ENCODE peak calls at places on chromosomes 2 and 18, in nine cellular contexts. G is heart left ventricle, B is nephron progenitor cell, D is Calu3, U is mammary epithelial cell, J is tibial artery, N is A673, C is HFFc6, Z is foreskin fibroblast. Q is an unnamed sample.

GRCh38 chr2:101349893-101350662 is 37.2 kb downstream of the CREG2 start:
- DNase-seq in C (peak; percentile 21), U (peak; percentile 57), D (no peak), Z (peak; percentile 45), G (no peak), B (no peak), N (no peak), J (no peak), Q (peak; percentile 8)

GRCh38 chr2:80567991-80568390 is 263.4 kb upstream of the LRRTM1 start:
- DNase-seq in Z (no peak), C (no peak), B (no peak), D (no peak), N (no peak), G (no peak), J (no peak), U (no peak), Q (no peak)

GRCh38 chr2:192030289-192030688 is 164.4 kb downstream of the TMEFF2 start:
- DNase-seq in U (peak; percentile 8), Z (peak; percentile 61), C (no peak), G (no peak), N (no peak), D (no peak), J (no peak), B (no peak), Q (peak; percentile 71)

GRCh38 chr2:134359367-134360081 is 105.7 kb downstream of the MGAT5 start:
- DNase-seq in U (peak; percentile 60), Z (no peak), C (no peak), D (peak; percentile 24), G (no peak), J (no peak), N (no peak), B (no peak), Q (no peak)

GRCh38 chr2:173075056-173075780 is 428 bp upstream of the MAP3K20 start:
- DNase-seq in N (no peak), C (no peak), G (no peak), B (no peak), U (no peak), D (no peak), J (no peak), Z (no peak), Q (no peak)

GRCh38 chr18:48328473-48329205 is 80.5 kb downstream of the ZBTB7C start:
- DNase-seq in C (peak; percentile 29), Z (peak; percentile 41), B (no peak), N (no peak), J (no peak), G (no peak), D (no peak), U (peak; percentile 72), Q (peak; percentile 49)

GRCh38 chr2:214808481-214808931 is 977 bp downstream of the BARD1 start:
- DNase-seq in G (no peak), U (peak; percentile 8), C (no peak), D (no peak), N (no peak), J (no peak), B (no peak), Z (no peak), Q (peak; percentile 40)

GRCh38 chr2:98445167-98445522 is 487 bp downstream of the INPP4A start:
- DNase-seq in Z (no peak), C (no peak), D (no peak), U (peak; percentile 24), J (no peak), B (no peak), G (no peak), N (peak; percentile 37), Q (no peak)

GRCh38 chr2:78532762-78533399 is 492.6 kb upstream of the REG3G start:
- DNase-seq in Z (no peak), D (no peak), N (no peak), U (no peak), B (no peak), J (no peak), G (no peak), C (no peak), Q (no peak)

GRCh38 chr2:101697794-101698418 is 399 bp downstream of the MAP4K4 start:
- DNase-seq in N (no peak), C (no peak), U (no peak), J (no peak), D (no peak), Z (no peak), G (no peak), B (peak; percentile 59), Q (no peak)

GRCh38 chr2:119253114-119253702 is 29.6 kb downstream of the STEAP3 start:
- DNase-seq in Z (peak; percentile 47), D (no peak), U (peak; percentile 66), B (no peak), N (no peak), G (no peak), C (peak; percentile 63), J (no peak), Q (peak; percentile 62)

GRCh38 chr2:157246212-157247067 is 11.1 kb upstream of the GALNT5 start:
- DNase-seq in C (peak; percentile 95), B (no peak), Z (peak; percentile 68), G (no peak), N (peak; percentile 10), D (peak; percentile 57), J (no peak), U (peak; percentile 97), Q (peak; percentile 98)

GRCh38 chr2:205696541-205697441 is 14.5 kb downstream of the NRP2 start:
- DNase-seq in N (no peak), J (no peak), D (no peak), B (no peak), U (no peak), Z (no peak), C (no peak), G (no peak), Q (no peak)

GRCh38 chr2:120780402-120780801 is 44.7 kb downstream of the GLI2 start:
- DNase-seq in N (no peak), D (no peak), G (no peak), B (no peak), Z (no peak), J (no peak), U (no peak), C (no peak), Q (no peak)

GRCh38 chr2:18171191-18172139 is 293.0 kb downstream of the KCNS3 start:
- DNase-seq in U (no peak), N (peak; percentile 63), D (no peak), C (peak; percentile 5), J (no peak), G (no peak), Z (peak; percentile 61), B (no peak), Q (no peak)

GRCh38 chr18:59272971-59273935 is at the start of gene RAX:
- DNase-seq in J (no peak), G (no peak), U (no peak), Z (no peak), D (no peak), N (peak; percentile 92), B (peak; percentile 81), C (no peak), Q (no peak)

GRCh38 chr2:59301466-59302402 is 1060.6 kb upstream of the FANCL start:
- DNase-seq in D (peak; percentile 57), Z (peak; percentile 12), G (peak; percentile 22), N (peak; percentile 86), B (peak; percentile 46), U (peak; percentile 62), C (peak; percentile 3), J (no peak), Q (peak; percentile 72)

GRCh38 chr2:195411219-195411687 is 245.8 kb upstream of the SLC39A10 start:
- DNase-seq in U (peak; percentile 85), Z (peak; percentile 7), D (no peak), J (no peak), C (peak; percentile 87), G (no peak), B (no peak), N (no peak), Q (no peak)

GRCh38 chr18:75364512-75364911 is 63.0 kb downstream of the SMIM21 start:
- DNase-seq in B (no peak), Z (no peak), N (no peak), J (no peak), G (no peak), C (no peak), D (no peak), U (no peak), Q (no peak)

DNA sequence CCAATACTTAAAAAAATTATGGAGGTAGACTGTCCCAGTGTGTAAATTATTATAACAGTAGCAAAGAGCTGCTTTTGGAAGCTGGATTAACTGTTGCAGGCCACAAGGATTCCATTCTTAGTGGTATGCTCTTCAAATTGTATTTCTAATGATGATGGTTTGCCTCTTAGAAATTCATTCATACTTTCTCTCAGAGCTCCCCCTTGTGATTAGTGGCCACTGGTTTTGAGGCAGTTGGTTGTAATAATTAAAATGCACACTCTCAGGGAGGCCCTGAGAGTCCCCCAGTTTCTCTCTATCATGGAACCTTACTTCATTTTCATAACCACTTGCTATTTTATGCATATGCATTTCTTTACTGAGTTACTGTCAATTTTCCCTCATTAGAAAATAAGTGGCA is 122.5 kb downstream of the PLA2R1 start:
- DNase-seq in J (no peak), B (no peak), D (peak; percentile 18), U (no peak), G (no peak), N (peak; percentile 44), C (peak; percentile 27), Z (no peak), Q (no peak)
- TF ChIP-seq CTCF in J (no peak), B (no peak), D (no peak), U (peak; percentile 4), G (no peak), N (peak; percentile 49), C (peak; percentile 56), Z (peak; percentile 44), Q (peak; percentile 53)

GRCh38 chr2:201344663-201345366 is 12.3 kb downstream of the FLACC1 start:
- DNase-seq in G (no peak), N (peak; percentile 15), D (peak; percentile 12), J (no peak), U (no peak), B (no peak), Z (no peak), C (no peak), Q (no peak)
- TF ChIP-seq CTCF in G (no peak), N (peak; percentile 8), D (no peak), J (no peak), U (no peak), B (no peak), Z (no peak), C (no peak), Q (peak; percentile 51)

DNA sequence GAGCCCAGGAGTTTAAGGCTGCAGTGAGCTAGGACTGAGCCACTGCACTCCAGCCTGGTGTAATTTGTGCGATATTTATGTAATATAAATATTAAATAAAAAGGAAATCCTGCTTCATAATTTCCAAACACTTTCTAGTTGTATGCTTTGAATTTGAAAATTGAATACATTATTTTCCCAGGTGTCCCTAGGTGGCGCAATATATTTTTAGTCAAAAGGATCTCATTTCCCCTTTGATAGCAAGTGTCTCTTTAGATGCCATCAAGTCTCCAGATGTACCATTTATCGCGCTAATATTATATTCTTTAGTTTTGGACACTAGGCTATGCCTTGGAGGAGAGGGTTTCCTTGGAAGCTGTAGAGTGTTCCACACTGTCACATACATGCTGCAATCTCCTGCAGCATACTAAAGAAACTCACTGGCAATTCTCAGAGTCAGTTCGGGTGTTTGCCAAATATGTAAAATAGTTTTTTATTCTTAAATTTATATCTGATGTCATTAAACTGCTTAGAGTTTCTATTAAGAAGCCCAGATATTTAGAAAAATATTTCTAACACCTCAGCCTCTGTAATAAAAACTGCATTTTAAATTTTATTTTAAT is 5.6 kb upstream of the WDR7 start:
- DNase-seq in G (no peak), N (peak; percentile 35), D (no peak), U (no peak), C (no peak), J (no peak), B (no peak), Z (no peak), Q (no peak)
- TF ChIP-seq CTCF in G (no peak), N (peak; percentile 66), D (peak; percentile 65), U (peak; percentile 54), C (peak; percentile 80), J (no peak), B (peak; percentile 33), Z (peak; percentile 33), Q (peak; percentile 68)

GRCh38 chr2:20093263-20094141 is 42.1 kb upstream of the LAPTM4A start:
- DNase-seq in G (peak; percentile 62), B (peak; percentile 50), N (peak; percentile 84), D (peak; percentile 71), C (peak; percentile 65), J (no peak), Z (peak; percentile 67), U (peak; percentile 59), Q (no peak)
- TF ChIP-seq CTCF in G (peak; percentile 34), B (peak; percentile 35), N (peak; percentile 70), D (peak; percentile 43), C (peak; percentile 85), J (peak; percentile 34), Z (peak; percentile 80), U (peak; percentile 61), Q (peak; percentile 76)